ENCODE peak calls at places on chromosomes 6 and 20, in nine cellular contexts. M, Q, K, E, V, N, U, P and O are unnamed samples.

GRCh38 chr6:57310817-57311157 is 6.6 kb upstream of the PRIM2 start:
- DNase-seq in N (peak; percentile 58), V (no peak), U (no peak), Q (no peak), E (no peak), M (no peak), P (no peak), K (no peak), O (no peak)

GRCh38 chr6:63814459-63814858 is 178.9 kb downstream of the PHF3 start:
- DNase-seq in M (no peak), N (no peak), U (no peak), E (no peak), Q (no peak), P (no peak), K (no peak), V (no peak), O (no peak)

GRCh38 chr6:55069132-55069781 is 105.1 kb upstream of the HCRTR2 start:
- DNase-seq in M (peak; percentile 23), P (peak; percentile 59), Q (no peak), U (no peak), N (no peak), K (no peak), V (peak; percentile 22), E (no peak), O (no peak)

GRCh38 chr6:24313477-24314141 is 44.2 kb downstream of the DCDC2 start:
- DNase-seq in P (peak; percentile 56), K (no peak), U (no peak), E (no peak), N (no peak), V (no peak), M (no peak), Q (no peak), O (no peak)

GRCh38 chr6:35080016-35080680 is 61.0 kb downstream of the TCP11 start:
- DNase-seq in E (no peak), N (peak; percentile 26), K (no peak), M (no peak), U (no peak), P (no peak), Q (peak; percentile 38), V (no peak), O (no peak)

GRCh38 chr6:167760979-167761793 is 65.5 kb upstream of the AFDN start:
- DNase-seq in P (peak; percentile 66), K (no peak), M (no peak), Q (peak; percentile 88), V (peak; percentile 64), N (peak; percentile 74), E (no peak), U (peak; percentile 41), O (no peak)

GRCh38 chr20:49948809-49949507 is 12.8 kb downstream of the RNF114 start:
- DNase-seq in E (no peak), K (no peak), N (no peak), P (peak; percentile 89), U (no peak), Q (no peak), M (no peak), V (no peak), O (no peak)

GRCh38 chr6:149560736-149561135 is 5.4 kb upstream of the GINM1 start:
- DNase-seq in K (peak; percentile 51), U (no peak), V (no peak), Q (no peak), P (no peak), M (peak; percentile 11), E (peak; percentile 3), N (no peak), O (no peak)

GRCh38 chr6:130435181-130435580 is 69.4 kb downstream of the TMEM200A start:
- DNase-seq in E (no peak), U (no peak), N (no peak), K (no peak), V (no peak), P (no peak), M (no peak), Q (no peak), O (no peak)

GRCh38 chr20:45781391-45781931 is 10.2 kb downstream of the WFDC3 start:
- DNase-seq in E (no peak), Q (no peak), N (no peak), U (no peak), P (peak; percentile 86), K (no peak), M (no peak), V (no peak), O (no peak)

GRCh38 chr20:25274891-25275812 is 27.3 kb downstream of the PYGB start:
- DNase-seq in P (no peak), N (peak; percentile 67), K (no peak), Q (peak; percentile 37), M (no peak), V (peak; percentile 16), E (no peak), U (no peak), O (no peak)

GRCh38 chr6:3455121-3455489 is 1.7 kb downstream of the SLC22A23 start:
- DNase-seq in N (no peak), Q (no peak), E (no peak), P (no peak), V (peak; percentile 51), K (no peak), U (no peak), M (peak; percentile 39), O (no peak)